ENCODE peak calls at places on chromosomes 5 and 9, in ten cellular contexts. Y, D, C, M, V, X, J, P, K and U are unnamed samples.

GRCh38 chr5:149128023-149128875 is 13.0 kb upstream of the ABLIM3 start:
- DNase-seq in J (peak), X (no peak), Y (peak), P (no peak), D (no peak), V (peak), M (no peak), C (no peak), K (no peak), U (no peak)

GRCh38 chr5:76818844-76819831 is at the start of gene F2RL1:
- DNase-seq in D (peak), Y (peak), M (peak), V (peak), J (peak), K (peak), C (no peak), X (peak), P (peak), U (peak)

GRCh38 chr5:113179156-113179555 is 202.6 kb downstream of the DCP2 start:
- DNase-seq in P (no peak), Y (no peak), J (peak), C (peak), M (no peak), V (no peak), K (no peak), D (no peak), X (no peak), U (no peak)

GRCh38 chr5:71651554-71651953 is 64.4 kb downstream of the MCCC2 start:
- DNase-seq in X (no peak), P (no peak), Y (no peak), V (no peak), K (no peak), M (no peak), C (no peak), J (no peak), D (no peak), U (no peak)

GRCh38 chr9:114099523-114100270 is 605 bp upstream of the KIF12 start:
- DNase-seq in J (no peak), P (no peak), K (no peak), D (no peak), M (no peak), Y (no peak), V (no peak), C (no peak), X (peak), U (no peak)

GRCh38 chr5:154654484-154655375 is 100.4 kb upstream of the LARP1 start:
- DNase-seq in P (no peak), K (no peak), X (peak), Y (no peak), C (peak), D (no peak), M (no peak), J (no peak), V (peak), U (no peak)

GRCh38 chr5:10599828-10600227 is 36.0 kb downstream of the ANKRD33B start:
- DNase-seq in C (peak), M (no peak), V (no peak), J (peak), P (no peak), K (no peak), Y (no peak), X (no peak), D (no peak), U (no peak)

GRCh38 chr9:138052635-138053320 is 175.2 kb downstream of the CACNA1B start:
- DNase-seq in P (peak), X (peak), Y (no peak), C (no peak), D (no peak), M (no peak), J (no peak), K (no peak), V (no peak), U (no peak)

GRCh38 chr9:92971776-92972175 is 24.5 kb downstream of the FGD3 start:
- DNase-seq in K (no peak), J (no peak), P (no peak), V (no peak), D (no peak), X (no peak), C (no peak), Y (no peak), M (no peak), U (no peak)

GRCh38 chr5:115375922-115376321 is 79.5 kb upstream of the CCDC112 start:
- DNase-seq in P (no peak), K (no peak), M (peak), X (no peak), Y (peak), J (no peak), V (peak), D (no peak), C (peak), U (no peak)

GRCh38 chr5:157575096-157575872 is at the start of gene ADAM19:
- DNase-seq in J (peak), X (peak), K (peak), P (no peak), Y (peak), V (no peak), D (peak), C (peak), M (peak), U (peak)

GRCh38 chr5:172188033-172188892 is at the start of gene STK10:
- DNase-seq in M (peak), J (peak), X (peak), D (peak), C (peak), K (peak), V (peak), Y (peak), P (peak), U (peak)

GRCh38 chr9:93083592-93084470 is 12.2 kb upstream of the CARD19 start:
- DNase-seq in D (no peak), J (no peak), X (peak), P (peak), M (no peak), Y (no peak), V (no peak), C (no peak), K (no peak), U (peak)

GRCh38 chr9:131324736-131325679 is 35.5 kb downstream of the PLPP7 start:
- DNase-seq in K (no peak), V (no peak), D (no peak), P (no peak), C (no peak), Y (no peak), J (no peak), M (peak), X (peak), U (no peak)

GRCh38 chr5:150538007-150538917 is 30.3 kb downstream of the NDST1 start:
- DNase-seq in D (no peak), X (no peak), Y (peak), P (no peak), J (peak), C (peak), K (no peak), V (no peak), M (no peak), U (peak)

GRCh38 chr5:24381861-24382460 is 262.8 kb downstream of the CDH10 start:
- DNase-seq in J (no peak), D (no peak), K (no peak), V (no peak), P (no peak), X (no peak), M (no peak), C (no peak), Y (no peak), U (no peak)

GRCh38 chr5:98031926-98032325 is 741.5 kb upstream of the RGMB start:
- DNase-seq in Y (no peak), P (no peak), D (no peak), V (no peak), K (no peak), J (no peak), X (no peak), C (peak), M (no peak), U (no peak)

GRCh38 chr9:69379250-69379982 is 54.4 kb downstream of the ENTREP1 start:
- DNase-seq in Y (no peak), K (no peak), M (peak), P (no peak), D (no peak), J (peak), C (peak), V (peak), X (no peak), U (peak)

GRCh38 chr9:138021251-138022056 is 143.9 kb downstream of the CACNA1B start:
- DNase-seq in J (no peak), P (no peak), V (no peak), X (no peak), M (no peak), D (no peak), C (no peak), K (no peak), Y (no peak), U (peak)

GRCh38 chr5:124651663-124652513 is 94.6 kb downstream of the ZNF608 start:
- DNase-seq in C (no peak), V (peak), J (peak), Y (peak), D (peak), K (peak), M (peak), P (peak), X (peak), U (peak)

GRCh38 chr9:115058175-115058574 is 59.8 kb downstream of the TNC start:
- DNase-seq in V (no peak), C (no peak), D (no peak), P (no peak), M (no peak), K (no peak), Y (no peak), X (no peak), J (no peak), U (no peak)

GRCh38 chr5:83871533-83872380 is 151.1 kb upstream of the HAPLN1 start:
- DNase-seq in K (no peak), C (no peak), M (no peak), X (no peak), D (no peak), P (no peak), J (no peak), V (no peak), Y (no peak), U (no peak)

GRCh38 chr5:68344447-68345111 is 129.0 kb downstream of the PIK3R1 start:
- DNase-seq in X (no peak), P (no peak), K (no peak), C (peak), Y (no peak), D (no peak), V (peak), J (peak), M (no peak), U (peak)

GRCh38 chr5:132293992-132294727 is at the start of gene SLC22A4:
- DNase-seq in Y (peak), C (peak), D (peak), P (peak), X (peak), M (peak), J (peak), K (peak), V (peak), U (peak)

GRCh38 chr5:158209219-158209908 is 350.4 kb upstream of the CLINT1 start:
- DNase-seq in M (no peak), K (no peak), Y (no peak), D (no peak), P (no peak), V (no peak), J (peak), X (no peak), C (no peak), U (no peak)

GRCh38 chr5:92371889-92372235 is 988.7 kb upstream of the ARRDC3 start:
- DNase-seq in Y (no peak), P (no peak), V (no peak), X (no peak), J (no peak), M (no peak), K (no peak), C (no peak), D (no peak), U (no peak)

GRCh38 chr9:134570151-134570621 is 71.4 kb upstream of the COL5A1 start:
- DNase-seq in X (peak), V (no peak), D (no peak), Y (no peak), M (no peak), J (no peak), K (no peak), P (peak), C (peak), U (peak)

GRCh38 chr5:42949348-42950090 is 90.6 kb downstream of the ANXA2R start:
- DNase-seq in P (no peak), X (peak), Y (peak), K (no peak), M (peak), D (peak), C (peak), V (peak), J (peak), U (peak)

GRCh38 chr5:57002959-57003485 is 51.1 kb upstream of the MIER3 start:
- DNase-seq in Y (no peak), X (no peak), J (no peak), V (no peak), D (no peak), P (no peak), M (no peak), C (no peak), K (no peak), U (no peak)

GRCh38 chr9:74309654-74310053 is 187.5 kb upstream of the RORB start:
- DNase-seq in C (no peak), P (no peak), X (no peak), V (no peak), Y (no peak), J (no peak), D (no peak), K (no peak), M (no peak), U (no peak)

GRCh38 chr5:78287833-78288232 is 6.7 kb downstream of the AP3B1 start:
- DNase-seq in D (no peak), M (no peak), X (no peak), Y (no peak), P (no peak), J (peak), C (peak), V (no peak), K (no peak), U (peak)

GRCh38 chr9:136153381-136154065 is 34.8 kb upstream of the TMEM250 start:
- DNase-seq in K (no peak), J (no peak), D (no peak), M (no peak), V (no peak), C (no peak), P (no peak), Y (no peak), X (peak), U (no peak)

GRCh38 chr9:131854906-131855504 is 115.1 kb upstream of the RAPGEF1 start:
- DNase-seq in M (no peak), P (no peak), D (no peak), X (no peak), Y (no peak), J (peak), V (no peak), C (peak), K (no peak), U (no peak)

GRCh38 chr5:106269252-106269843 is 1401.4 kb downstream of the EFNA5 start:
- DNase-seq in P (no peak), M (no peak), X (no peak), Y (no peak), D (no peak), C (peak), V (peak), J (peak), K (no peak), U (no peak)

DNA sequence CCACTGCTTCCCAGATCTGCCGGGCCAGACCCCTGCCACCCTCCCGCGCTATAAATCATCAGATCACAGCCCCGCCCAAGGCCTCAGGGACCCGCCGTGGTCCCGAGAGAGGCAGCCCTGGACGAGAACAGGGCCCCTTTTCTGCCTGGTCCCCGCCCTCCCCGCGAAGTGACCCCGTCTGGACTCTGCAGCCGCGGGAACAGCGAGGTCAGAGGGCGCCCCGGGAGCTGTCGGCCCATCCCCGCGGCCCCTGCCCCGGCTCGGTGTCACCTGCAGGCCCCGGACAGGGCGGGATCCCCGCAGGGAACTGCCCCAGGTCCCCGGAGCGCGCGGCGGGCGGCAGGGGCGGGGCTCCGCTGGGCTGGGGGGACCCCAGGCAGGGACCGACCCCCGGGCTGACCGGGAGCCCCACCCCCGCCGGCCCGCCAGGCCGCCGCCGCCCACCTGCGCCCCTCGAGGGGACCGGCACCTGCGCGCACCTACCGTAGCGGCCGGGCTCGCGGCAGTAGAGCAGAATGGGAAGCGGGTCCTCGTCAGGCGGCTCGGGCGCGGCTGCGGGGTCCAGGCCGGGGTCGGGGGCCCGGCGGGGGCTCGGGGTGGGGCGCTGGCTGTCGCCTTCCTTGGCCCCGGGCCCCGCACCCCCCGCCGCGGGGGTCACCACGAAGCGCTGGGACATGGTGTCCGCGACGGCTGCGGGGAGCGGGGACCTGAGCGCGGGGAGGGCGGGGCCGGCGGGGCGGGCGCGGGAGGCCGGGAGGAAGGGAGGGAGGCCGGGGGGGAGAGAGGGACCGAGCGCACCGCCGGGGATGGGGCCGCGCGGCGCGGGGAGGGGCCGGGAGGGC is 43.5 kb upstream of the SLC12A7 start:
- DNase-seq in P (no peak), Y (peak), X (no peak), J (no peak), V (no peak), M (no peak), K (no peak), D (no peak), C (no peak), U (no peak)
- H3K4me3 ChIP-seq in P (peak), Y (no peak), X (no peak), J (no peak), V (peak), M (peak), K (peak), D (no peak), C (no peak), U (no peak)

GRCh38 chr9:128820665-128821583 is 2.6 kb downstream of the ENDOG start:
- DNase-seq in Y (no peak), J (no peak), X (no peak), C (no peak), K (no peak), D (no peak), V (no peak), P (no peak), M (no peak), U (no peak)

GRCh38 chr9:128818099-128818838 is at the start of gene ENDOG:
- DNase-seq in C (peak), K (peak), Y (peak), P (peak), V (peak), D (peak), J (peak), M (peak), X (peak), U (peak)

GRCh38 chr9:128821584-128822406 is 3.5 kb downstream of the ENDOG start:
- DNase-seq in C (no peak), D (no peak), P (no peak), V (no peak), X (no peak), M (peak), K (no peak), J (no peak), Y (no peak), U (no peak)

GRCh38 chr9:128818839-128819715 is 777 bp downstream of the ENDOG start:
- DNase-seq in C (no peak), P (no peak), K (no peak), D (no peak), M (peak), X (peak), Y (peak), V (peak), J (peak), U (no peak)

GRCh38 chr9:128819716-128820664 is 1.7 kb downstream of the ENDOG start:
- DNase-seq in P (no peak), X (no peak), K (no peak), M (peak), V (peak), C (peak), D (peak), J (peak), Y (peak), U (no peak)
- H3K4me3 ChIP-seq in P (peak), X (peak), K (no peak), M (peak), V (peak), C (peak), D (peak), J (peak), Y (no peak), U (no peak)

GRCh38 chr9:117377046-117377445 is 37.8 kb downstream of the ASTN2 start:
- DNase-seq in V (no peak), M (no peak), X (no peak), C (no peak), J (no peak), D (no peak), K (no peak), Y (no peak), P (no peak), U (no peak)
- H3K4me3 ChIP-seq in V (no peak), M (no peak), X (no peak), C (no peak), J (no peak), D (no peak), K (no peak), Y (no peak), P (no peak), U (no peak)

GRCh38 chr9:2722715-2723114 is 5.4 kb downstream of the KCNV2 start:
- DNase-seq in V (no peak), X (no peak), P (no peak), K (no peak), Y (no peak), M (peak), J (peak), D (no peak), C (peak), U (no peak)

GRCh38 chr9:2718001-2718697 is 839 bp downstream of the KCNV2 start:
- DNase-seq in M (no peak), D (no peak), K (no peak), P (no peak), C (no peak), Y (no peak), X (no peak), J (no peak), V (no peak), U (no peak)

GRCh38 chr9:2720179-2720654 is 2.9 kb downstream of the KCNV2 start:
- DNase-seq in K (no peak), V (no peak), X (no peak), C (no peak), P (no peak), J (no peak), Y (no peak), M (no peak), D (no peak), U (no peak)

GRCh38 chr9:2717385-2717784 is at the start of gene KCNV2:
- DNase-seq in X (no peak), P (no peak), V (no peak), M (no peak), J (no peak), K (no peak), C (no peak), D (no peak), Y (no peak), U (no peak)

DNA sequence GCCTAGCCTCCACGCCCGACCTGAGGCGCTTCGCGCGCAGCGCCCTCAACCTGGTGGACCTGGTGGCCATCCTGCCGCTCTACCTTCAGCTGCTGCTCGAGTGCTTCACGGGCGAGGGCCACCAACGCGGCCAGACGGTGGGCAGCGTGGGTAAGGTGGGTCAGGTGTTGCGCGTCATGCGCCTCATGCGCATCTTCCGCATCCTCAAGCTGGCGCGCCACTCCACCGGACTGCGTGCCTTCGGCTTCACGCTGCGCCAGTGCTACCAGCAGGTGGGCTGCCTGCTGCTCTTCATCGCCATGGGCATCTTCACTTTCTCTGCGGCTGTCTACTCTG is 1.4 kb downstream of the KCNV2 start:
- DNase-seq in D (no peak), V (no peak), M (no peak), Y (no peak), K (no peak), J (no peak), X (no peak), C (no peak), P (no peak), U (no peak)
- H3K4me3 ChIP-seq in D (no peak), V (no peak), M (no peak), Y (no peak), K (peak), J (no peak), X (no peak), C (no peak), P (no peak), U (no peak)

DNA sequence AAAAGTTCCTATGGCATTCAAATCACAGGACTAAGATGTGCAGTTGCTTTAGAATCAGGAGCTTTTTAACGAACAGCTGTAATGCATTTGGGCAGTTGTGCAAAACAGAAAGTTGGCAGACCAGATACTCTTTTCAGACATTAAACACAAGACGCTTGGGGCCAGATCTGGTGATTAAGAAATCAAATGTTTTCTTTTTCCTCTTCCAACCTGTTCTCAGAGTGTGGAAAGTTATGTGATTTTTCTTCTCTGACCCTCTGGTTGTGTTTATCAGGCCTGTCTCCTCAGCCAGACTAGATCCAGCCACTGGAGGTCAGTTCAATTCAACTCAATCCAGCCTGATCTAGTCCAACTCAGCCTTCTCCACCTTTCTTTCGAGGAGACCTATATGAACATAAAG is 298.5 kb upstream of the PCSK5 start:
- DNase-seq in Y (no peak), C (no peak), X (no peak), D (no peak), J (peak), V (no peak), P (no peak), K (no peak), M (no peak), U (no peak)
- H3K4me3 ChIP-seq in Y (no peak), C (no peak), X (no peak), D (no peak), J (no peak), V (no peak), P (no peak), K (no peak), M (no peak), U (no peak)